ENCODE peak calls at places on chromosomes 2 and 18, in eight cellular contexts. T is neuronal stem cell, B is fibroblast of lung, S is IMR-90, G is colonic mucosa, Y is neural progenitor cell, M is mesenchymal stem cell, I is GM12878. P is an unnamed sample. For H3K9me3, the result is how much of the 10 kb centered on the place peaks cover.

GRCh38 chr2:16031055-16031847 is 90.9 kb downstream of the MYCN start:
- DNase-seq in G (no peak), S (no peak), T (no peak), Y (no peak), M (no peak), B (no peak), I (no peak), P (no peak)

GRCh38 chr2:72938455-72938854 is 21.1 kb downstream of the EMX1 start:
- DNase-seq in T (no peak), B (no peak), M (no peak), Y (no peak), I (no peak), S (no peak), G (no peak), P (no peak)

GRCh38 chr2:112259509-112260294 is 4.9 kb upstream of the ZC3H8 start:
- DNase-seq in G (peak), Y (peak), S (peak), T (peak), B (peak), M (peak), I (peak), P (peak)

GRCh38 chr2:72142743-72143440 is 4.8 kb downstream of the CYP26B1 start:
- DNase-seq in T (peak), M (peak), Y (peak), S (peak), I (no peak), B (peak), G (peak), P (no peak)

GRCh38 chr2:7773362-7773973 is 856.3 kb downstream of the RNF144A start:
- DNase-seq in I (peak), Y (no peak), B (no peak), G (no peak), M (no peak), T (no peak), S (no peak), P (peak)

GRCh38 chr2:33136570-33136969 is 189.8 kb downstream of the LTBP1 start:
- DNase-seq in Y (no peak), M (no peak), B (peak), T (no peak), I (peak), S (peak), G (no peak), P (no peak)

GRCh38 chr2:32008811-32009478 is 1.9 kb downstream of the MEMO1 start:
- DNase-seq in B (peak), I (no peak), G (peak), T (peak), M (peak), Y (peak), S (peak), P (peak)

GRCh38 chr2:117858336-117858735 is 43.8 kb downstream of the DDX18 start:
- DNase-seq in I (no peak), S (no peak), M (no peak), T (no peak), B (no peak), G (no peak), Y (no peak), P (no peak)

GRCh38 chr18:8516391-8517250 is 92.6 kb upstream of the RAB12 start:
- DNase-seq in T (no peak), G (no peak), B (no peak), Y (no peak), I (no peak), S (peak), M (no peak), P (peak)

GRCh38 chr2:25587361-25587760 is 86.0 kb downstream of the DTNB start:
- DNase-seq in B (peak), Y (no peak), M (peak), T (no peak), I (no peak), G (no peak), S (peak), P (peak)

GRCh38 chr18:44709297-44710117 is 28.8 kb downstream of the SETBP1 start:
- DNase-seq in S (no peak), M (peak), I (peak), G (no peak), Y (no peak), B (peak), T (no peak), P (no peak)

GRCh38 chr2:108399479-108399878 is 21.7 kb downstream of the SULT1C4 start:
- DNase-seq in I (no peak), Y (no peak), T (no peak), S (no peak), G (no peak), B (peak), M (peak), P (no peak)

GRCh38 chr2:229237270-229237669 is 33.8 kb downstream of the PID1 start:
- DNase-seq in B (no peak), Y (no peak), T (no peak), G (no peak), M (no peak), S (no peak), I (no peak), P (no peak)

GRCh38 chr2:19799881-19800780 is 101.7 kb downstream of the TTC32 start:
- DNase-seq in I (no peak), M (no peak), Y (no peak), S (no peak), T (no peak), G (no peak), B (peak), P (no peak)

GRCh38 chr18:26617151-26617554 is 68.8 kb upstream of the KCTD1 start:
- DNase-seq in G (no peak), B (peak), Y (no peak), T (no peak), I (no peak), M (peak), S (peak), P (peak)

GRCh38 chr2:197081294-197081693 is 154.8 kb upstream of the PGAP1 start:
- DNase-seq in T (no peak), M (no peak), G (no peak), B (no peak), S (no peak), Y (no peak), I (no peak), P (no peak)

GRCh38 chr2:64839844-64840243 is 149.4 kb upstream of the SLC1A4 start:
- DNase-seq in M (no peak), S (no peak), Y (no peak), B (peak), G (no peak), I (no peak), T (no peak), P (no peak)

GRCh38 chr2:42567389-42567788 is 1.0 kb upstream of the MTA3 start:
- DNase-seq in S (peak), Y (no peak), T (no peak), I (no peak), G (no peak), B (peak), M (peak), P (no peak)

GRCh38 chr2:112784199-112785189 is at the start of gene IL1A:
- DNase-seq in B (peak), Y (peak), I (no peak), M (peak), S (peak), T (peak), G (peak), P (peak)

GRCh38 chr2:119827866-119828507 is 68.3 kb downstream of the PTPN4 start:
- DNase-seq in Y (no peak), G (no peak), S (peak), M (peak), B (peak), I (no peak), T (no peak), P (peak)

GRCh38 chr18:23827681-23828080 is 138.4 kb downstream of the LAMA3 start:
- DNase-seq in T (no peak), S (no peak), G (no peak), Y (no peak), I (no peak), M (no peak), B (no peak), P (peak)

GRCh38 chr2:122166820-122167219 is 411.4 kb downstream of the TSN start:
- DNase-seq in T (no peak), Y (no peak), G (no peak), S (no peak), B (no peak), M (no peak), I (no peak), P (no peak)

GRCh38 chr2:241223211-241224067 is 35.0 kb downstream of the ANO7 start:
- DNase-seq in T (no peak), Y (no peak), I (no peak), M (no peak), S (peak), G (no peak), B (no peak), P (peak)

GRCh38 chr2:133489146-133489545 is 79.1 kb downstream of the NCKAP5 start:
- DNase-seq in M (no peak), I (no peak), G (no peak), B (no peak), S (no peak), Y (no peak), T (no peak), P (no peak)

GRCh38 chr18:1846640-1847039 is 724.7 kb downstream of the METTL4 start:
- DNase-seq in S (no peak), M (no peak), G (no peak), B (no peak), Y (no peak), T (no peak), I (no peak), P (peak)

GRCh38 chr2:64485302-64485701 is 31.3 kb downstream of the LGALSL start:
- DNase-seq in S (no peak), B (no peak), M (no peak), G (no peak), Y (no peak), T (no peak), I (no peak), P (no peak)

GRCh38 chr2:28526733-28527132 is 30.9 kb downstream of the PLB1 start:
- DNase-seq in Y (no peak), S (no peak), T (no peak), M (no peak), G (no peak), B (no peak), I (no peak), P (no peak)

GRCh38 chr18:77250926-77251729 is 1.5 kb downstream of the GALR1 start:
- DNase-seq in G (no peak), M (no peak), T (peak), I (no peak), Y (peak), S (no peak), B (peak), P (no peak)

GRCh38 chr18:79771446-79772107 is 26.2 kb upstream of the KCNG2 start:
- DNase-seq in B (no peak), I (no peak), M (no peak), S (no peak), Y (no peak), G (no peak), T (no peak), P (no peak)

GRCh38 chr2:174796319-174796771 is 32.1 kb upstream of the CHRNA1 start:
- DNase-seq in M (no peak), Y (peak), I (no peak), B (no peak), G (no peak), S (peak), T (peak), P (no peak)

GRCh38 chr2:103667335-103667884 is 905.6 kb downstream of the TMEM182 start:
- DNase-seq in G (no peak), T (no peak), B (no peak), M (no peak), S (no peak), Y (no peak), I (no peak), P (peak)

GRCh38 chr18:45169610-45170009 is 445.7 kb upstream of the SLC14A2 start:
- DNase-seq in M (peak), G (no peak), Y (no peak), B (peak), I (no peak), T (no peak), S (peak), P (peak)

GRCh38 chr2:167890739-167891138 is 356.7 kb downstream of the STK39 start:
- DNase-seq in B (no peak), T (no peak), M (no peak), G (no peak), S (no peak), I (no peak), Y (no peak), P (no peak)

GRCh38 chr18:31774960-31775359 is 14.3 kb upstream of the SLC25A52 start:
- DNase-seq in G (no peak), B (no peak), Y (peak), M (no peak), I (no peak), S (no peak), T (no peak), P (no peak)

GRCh38 chr2:47218066-47218581 is 63.0 kb upstream of the STPG4 start:
- DNase-seq in B (no peak), M (no peak), S (no peak), I (no peak), T (no peak), Y (no peak), G (peak), P (peak)

GRCh38 chr2:13488965-13489364 is 772.2 kb downstream of the TRIB2 start:
- DNase-seq in Y (no peak), T (no peak), G (no peak), M (no peak), S (no peak), I (no peak), B (no peak), P (no peak)
- H3K9me3 ChIP-seq in Y (under half), T (under half), G (under half), M (under half), S (under half), I (under half), B (under half), P (under half)

DNA sequence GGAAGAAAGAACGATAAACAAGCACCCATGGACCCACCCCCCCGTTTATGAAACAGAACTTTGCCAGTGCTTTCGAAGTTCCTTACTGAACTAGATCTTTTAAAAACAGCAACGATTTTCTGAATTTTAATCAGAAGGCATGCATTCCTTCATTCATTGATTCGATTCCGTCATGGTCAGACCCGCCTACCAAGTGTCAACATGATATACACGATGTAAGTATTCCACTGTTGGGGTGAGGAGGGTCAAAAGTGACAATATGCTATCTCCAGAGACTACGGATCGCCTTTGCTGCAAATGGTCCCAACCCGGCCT is 316 bp upstream of the FMNL2 start:
- DNase-seq in B (no peak), I (no peak), S (no peak), T (no peak), Y (no peak), G (no peak), M (no peak), P (no peak)
- H3K9ac ChIP-seq in B (peak), I (no peak), S (peak), T (no peak), Y (no peak), G (peak), M (peak), P (peak)

DNA sequence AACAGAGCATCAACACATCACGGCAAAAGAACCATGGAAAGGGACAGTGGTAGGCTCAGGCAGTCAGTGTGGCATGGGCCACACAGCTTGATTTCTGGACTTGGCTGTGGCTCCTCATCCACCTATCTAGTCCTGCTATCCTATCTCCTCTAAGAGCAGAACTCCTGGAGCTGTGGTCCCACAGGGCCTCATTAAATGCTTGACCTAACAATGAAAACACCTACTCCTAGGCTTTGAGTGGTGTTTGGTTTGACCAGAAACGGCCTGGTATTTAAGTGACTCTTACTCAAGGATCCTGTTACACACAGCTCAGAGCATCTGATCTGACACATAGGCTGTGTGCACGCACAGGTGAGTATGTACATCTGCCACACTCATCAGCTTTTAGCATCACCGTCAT is 33.6 kb upstream of the SMAD2 start:
- DNase-seq in I (no peak), Y (no peak), S (no peak), B (no peak), G (no peak), T (no peak), M (no peak), P (no peak)
- H3K9me3 ChIP-seq in I (under half), Y (under half), S (under half), B (under half), G (under half), T (under half), M (under half), P (under half)

GRCh38 chr18:75203456-75204261 is 5.3 kb downstream of the PTGR3 start:
- DNase-seq in M (no peak), T (no peak), S (peak), I (no peak), Y (no peak), G (peak), B (peak), P (no peak)
- H3K9ac ChIP-seq in M (peak), T (no peak), S (peak), I (no peak), Y (no peak), G (peak), B (peak), P (no peak)

GRCh38 chr2:237637429-237638135 is 10.2 kb downstream of the LRRFIP1 start:
- DNase-seq in S (peak), I (no peak), T (no peak), M (no peak), B (no peak), G (no peak), Y (no peak), P (no peak)
- H3K9me3 ChIP-seq in S (under half), I (under half), T (under half), M (under half), B (under half), G (under half), Y (under half), P (under half)

GRCh38 chr2:191150121-191150450 is 708 bp downstream of the STAT4 start:
- DNase-seq in G (no peak), S (no peak), Y (no peak), B (no peak), T (no peak), I (no peak), M (no peak), P (no peak)
- H3K9ac ChIP-seq in G (peak), S (no peak), Y (no peak), B (no peak), T (no peak), I (peak), M (peak), P (peak)

DNA sequence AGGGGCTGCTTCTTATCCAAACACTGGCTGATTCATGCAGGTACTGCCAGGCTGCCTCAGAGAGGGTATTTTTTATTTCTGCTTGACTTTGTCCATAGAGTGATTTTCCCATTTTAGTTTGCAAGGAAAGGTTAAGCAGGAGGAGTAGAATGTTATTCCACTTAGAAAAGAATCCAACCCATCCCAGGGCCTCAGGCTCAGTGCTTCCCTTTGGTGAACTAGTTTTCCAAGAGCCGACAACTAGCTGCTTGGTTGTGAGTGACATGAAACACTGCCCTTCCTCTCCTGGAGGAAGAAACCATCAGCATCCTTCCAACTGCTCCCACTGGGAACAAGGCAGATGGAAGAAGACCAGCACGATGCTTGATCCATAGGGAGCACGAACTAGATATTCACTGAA is 58.5 kb downstream of the BCL2 start:
- DNase-seq in I (no peak), S (no peak), Y (no peak), M (no peak), T (no peak), B (no peak), G (no peak), P (no peak)
- H3K9me3 ChIP-seq in I (under half), S (under half), Y (under half), M (under half), T (under half), B (under half), G (under half), P (under half)

P was measured in PC-3.